ENCODE peak calls at places on chromosome 19, in seven cellular contexts. V is endodermal cell, Q is AG10803, U is HepG2, M is SK-N-SH, F is psoas muscle, C is testis. X is an unnamed sample.

GRCh38 chr19:789473-790052 is 7.7 kb upstream of the PTBP1 start:
- DNase-seq in U (peak), Q (peak), C (no peak), M (no peak), F (peak), V (no peak), X (peak)

GRCh38 chr19:38506723-38507550 is 73.4 kb downstream of the RYR1 start:
- DNase-seq in M (peak), F (peak), U (peak), V (peak), Q (peak), C (peak), X (peak)

GRCh38 chr19:54011507-54012211 is 20.2 kb downstream of the CACNG6 start:
- DNase-seq in Q (no peak), M (no peak), V (peak), U (no peak), C (no peak), F (no peak), X (no peak)

GRCh38 chr19:28615546-28615916 is 597.4 kb downstream of the UQCRFS1 start:
- DNase-seq in V (no peak), U (no peak), Q (no peak), C (no peak), M (no peak), F (no peak), X (no peak)

GRCh38 chr19:35879068-35879467 is 10.7 kb downstream of the APLP1 start:
- DNase-seq in U (no peak), V (no peak), F (no peak), C (no peak), Q (no peak), M (no peak), X (no peak)

GRCh38 chr19:30064021-30064699 is 122.1 kb downstream of the URI1 start:
- DNase-seq in M (no peak), U (no peak), Q (no peak), F (no peak), C (peak), V (peak), X (no peak)

GRCh38 chr19:36838784-36839324 is 667 bp upstream of the ZNF790 start:
- DNase-seq in Q (peak), M (no peak), U (no peak), V (no peak), C (no peak), F (no peak), X (no peak)

GRCh38 chr19:14450168-14450874 is 17.2 kb downstream of the PKN1 start:
- DNase-seq in V (peak), F (no peak), Q (no peak), U (peak), M (peak), C (peak), X (peak)

GRCh38 chr19:35609881-35610353 is 2.6 kb upstream of the HAUS5 start:
- DNase-seq in M (no peak), C (no peak), Q (no peak), U (no peak), V (no peak), F (peak), X (no peak)

GRCh38 chr19:18415177-18415867 is 3.9 kb upstream of the SSBP4 start:
- DNase-seq in U (no peak), F (peak), Q (peak), M (no peak), C (peak), V (no peak), X (no peak)

GRCh38 chr19:29467824-29468401 is 57.9 kb upstream of the VSTM2B start:
- DNase-seq in U (peak), F (no peak), C (no peak), V (peak), M (peak), Q (peak), X (peak)

GRCh38 chr19:36488816-36489138 is 584 bp downstream of the ZNF566 start:
- DNase-seq in Q (peak), U (peak), C (peak), F (no peak), V (no peak), M (peak), X (peak)

GRCh38 chr19:39351537-39352037 is 9.4 kb downstream of the SAMD4B start:
- DNase-seq in Q (peak), U (no peak), V (no peak), M (no peak), F (no peak), C (no peak), X (no peak)

GRCh38 chr19:35362261-35363000 is 4.2 kb downstream of the FFAR3 start:
- DNase-seq in M (no peak), F (no peak), Q (no peak), V (no peak), U (no peak), C (no peak), X (no peak)

GRCh38 chr19:48556163-48556562 is 4.2 kb downstream of the SULT2B1 start:
- DNase-seq in Q (peak), M (no peak), C (no peak), V (peak), F (no peak), U (peak), X (no peak)

GRCh38 chr19:8221161-8221560 is 12.0 kb downstream of the CERS4 start:
- DNase-seq in M (no peak), U (no peak), Q (no peak), V (no peak), C (peak), F (no peak), X (no peak)

GRCh38 chr19:35168261-35168660 is 13.7 kb downstream of the FXYD5 start:
- DNase-seq in F (no peak), V (peak), M (no peak), Q (no peak), U (no peak), C (no peak), X (no peak)

GRCh38 chr19:35773020-35773809 is 2.1 kb upstream of the ARHGAP33 start:
- DNase-seq in U (no peak), Q (peak), M (no peak), V (no peak), F (no peak), C (no peak), X (no peak)

GRCh38 chr19:38559428-38560401 is 58.0 kb downstream of the MAP4K1 start:
- DNase-seq in F (peak), M (no peak), U (no peak), C (no peak), Q (peak), V (no peak), X (no peak)

GRCh38 chr19:13195678-13196077 is 45.5 kb downstream of the IER2 start:
- DNase-seq in M (no peak), F (no peak), U (peak), V (peak), Q (no peak), C (no peak), X (no peak)

GRCh38 chr19:55504252-55504603 is 16.0 kb downstream of the SSC5D start:
- DNase-seq in U (no peak), V (no peak), M (no peak), Q (no peak), F (no peak), C (no peak), X (no peak)

GRCh38 chr19:55504981-55505380 is 16.7 kb downstream of the SSC5D start:
- DNase-seq in Q (no peak), C (no peak), U (no peak), M (no peak), V (no peak), F (no peak), X (no peak)

GRCh38 chr19:55502197-55502952 is 14.1 kb downstream of the SSC5D start:
- DNase-seq in F (no peak), V (no peak), Q (no peak), M (no peak), C (no peak), U (no peak), X (no peak)

GRCh38 chr19:55500368-55500952 is 12.2 kb downstream of the SSC5D start:
- DNase-seq in U (no peak), C (no peak), M (no peak), Q (no peak), F (no peak), V (no peak), X (no peak)

GRCh38 chr19:55503447-55504251 is 15.4 kb downstream of the SSC5D start:
- DNase-seq in Q (peak), U (peak), M (peak), C (peak), F (peak), V (peak), X (peak)
- H3K4me3 ChIP-seq in Q (peak), U (no peak), M (peak), C (peak), F (peak), V (peak), X (peak)

GRCh38 chr19:3945838-3946237 is 13.0 kb downstream of the NMRK2 start:
- DNase-seq in Q (peak), M (no peak), U (no peak), F (no peak), C (no peak), V (no peak), X (no peak)

GRCh38 chr19:3950871-3951861 is 18.3 kb downstream of the NMRK2 start:
- DNase-seq in F (peak), Q (no peak), C (peak), V (peak), M (no peak), U (no peak), X (no peak)

GRCh38 chr19:3954107-3954506 is 16.8 kb downstream of the DAPK3 start:
- DNase-seq in C (no peak), U (no peak), V (peak), M (no peak), F (no peak), Q (no peak), X (no peak)

GRCh38 chr19:3949294-3949693 is 16.4 kb downstream of the NMRK2 start:
- DNase-seq in C (no peak), F (no peak), U (no peak), V (peak), Q (no peak), M (no peak), X (no peak)

DNA sequence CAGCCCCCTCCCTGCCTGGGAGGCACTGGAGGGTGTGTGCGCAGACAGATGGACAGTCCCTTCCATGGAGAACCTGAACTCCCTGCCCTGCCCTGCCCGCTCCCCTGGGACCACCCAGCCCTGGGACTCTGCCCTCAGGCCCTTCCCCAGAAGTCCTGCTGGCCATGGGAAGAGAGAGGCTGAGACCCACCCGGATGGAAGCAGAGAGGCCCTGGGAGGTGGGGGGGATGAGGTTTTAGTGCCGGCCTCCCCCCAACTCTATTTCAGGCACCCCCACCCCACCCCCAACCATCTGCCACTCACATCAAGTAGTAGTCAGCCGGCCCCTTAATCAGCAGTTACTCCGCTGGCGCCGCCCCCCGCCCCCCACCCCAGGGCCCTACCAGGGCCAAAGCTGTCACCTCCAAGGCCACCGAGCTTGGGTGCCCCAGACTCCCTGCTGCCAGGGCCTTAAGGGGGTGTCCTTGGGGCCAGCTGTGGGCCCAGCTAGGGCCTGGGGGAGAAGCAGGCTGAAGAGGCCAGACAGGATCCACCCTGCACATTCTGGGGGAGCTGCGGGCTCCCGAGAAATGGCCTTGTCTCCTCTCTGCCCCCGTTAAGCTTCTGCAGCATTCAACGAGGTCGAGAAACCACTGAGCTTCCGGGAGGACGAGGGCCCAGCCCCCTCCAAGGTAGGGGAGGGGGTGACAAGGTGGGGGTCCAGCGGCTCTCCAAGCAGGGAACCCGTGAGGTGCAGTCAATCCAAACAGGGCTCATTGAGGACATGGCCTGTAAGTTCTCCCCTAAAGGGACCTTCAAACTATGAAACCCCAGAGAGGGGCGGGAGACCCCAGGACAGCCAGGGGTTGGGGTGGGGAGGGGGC is 17.4 kb downstream of the NMRK2 start:
- DNase-seq in C (no peak), U (no peak), F (no peak), Q (no peak), M (no peak), V (peak), X (no peak)
- H3K4me3 ChIP-seq in C (no peak), U (no peak), F (peak), Q (no peak), M (no peak), V (no peak), X (no peak)

GRCh38 chr19:46494936-46495788 is 505 bp downstream of the PNMA8B start:
- DNase-seq in C (no peak), U (no peak), M (no peak), Q (no peak), V (peak), F (no peak), X (no peak)

GRCh38 chr19:46492841-46493235 is 2.8 kb downstream of the PNMA8B start:
- DNase-seq in V (peak), Q (no peak), U (no peak), C (no peak), F (no peak), M (peak), X (no peak)

GRCh38 chr19:46493236-46494114 is 2.2 kb downstream of the PNMA8B start:
- DNase-seq in M (peak), Q (no peak), F (peak), C (no peak), V (peak), U (no peak), X (no peak)

GRCh38 chr19:46495789-46496099 is at the start of gene PNMA8B:
- DNase-seq in U (no peak), Q (peak), F (peak), V (peak), C (peak), M (peak), X (peak)

DNA sequence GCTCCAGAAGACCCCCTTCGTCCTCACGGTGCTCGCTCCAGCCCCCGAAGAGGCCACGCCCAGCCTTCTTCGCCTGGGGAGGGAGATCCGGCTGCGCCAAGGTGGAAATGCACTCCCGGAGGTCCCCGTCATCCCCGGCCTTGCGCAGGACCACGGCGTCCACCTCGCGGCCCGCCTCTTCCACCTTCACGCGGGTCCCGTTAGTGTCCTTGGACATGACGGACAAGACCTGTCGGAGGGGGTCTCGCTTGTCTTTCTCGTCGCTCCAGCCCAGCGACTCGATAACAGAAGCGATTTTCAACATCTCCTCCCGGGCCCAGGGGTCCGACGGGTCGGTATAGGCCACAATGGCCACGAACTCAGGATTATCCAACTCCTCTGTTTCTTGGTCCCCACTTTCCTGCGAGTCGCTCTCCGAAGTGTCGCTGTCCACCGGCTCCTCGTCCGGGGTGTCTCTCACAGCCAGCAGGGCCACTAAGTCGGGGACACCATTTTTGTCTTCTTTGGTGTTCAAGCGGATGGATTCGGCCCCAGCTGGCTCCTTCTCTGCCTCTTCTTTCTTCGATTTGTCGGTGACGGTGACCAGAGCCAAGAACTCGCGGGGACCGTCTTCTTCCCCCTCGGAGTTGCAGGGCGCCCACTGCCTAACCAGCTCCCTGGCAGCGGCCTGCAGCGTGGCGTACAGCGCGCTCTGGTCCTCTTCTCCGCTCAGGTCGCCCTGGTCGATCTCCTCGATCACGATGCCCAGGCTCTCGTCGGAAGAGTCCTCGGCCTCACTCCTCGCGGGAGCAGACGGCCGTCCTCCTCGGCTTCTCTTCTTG is 1.3 kb downstream of the PNMA8B start:
- DNase-seq in F (no peak), V (no peak), M (no peak), C (no peak), Q (no peak), U (no peak), X (no peak)
- H3K4me3 ChIP-seq in F (peak), V (no peak), M (no peak), C (peak), Q (no peak), U (no peak), X (no peak)

GRCh38 chr19:49801401-49801888 is 11.6 kb downstream of the FUZ start:
- DNase-seq in U (no peak), C (no peak), V (no peak), Q (no peak), F (peak), M (no peak), X (no peak)
- H3K4me3 ChIP-seq in U (no peak), C (peak), V (no peak), Q (no peak), F (peak), M (peak), X (peak)

DNA sequence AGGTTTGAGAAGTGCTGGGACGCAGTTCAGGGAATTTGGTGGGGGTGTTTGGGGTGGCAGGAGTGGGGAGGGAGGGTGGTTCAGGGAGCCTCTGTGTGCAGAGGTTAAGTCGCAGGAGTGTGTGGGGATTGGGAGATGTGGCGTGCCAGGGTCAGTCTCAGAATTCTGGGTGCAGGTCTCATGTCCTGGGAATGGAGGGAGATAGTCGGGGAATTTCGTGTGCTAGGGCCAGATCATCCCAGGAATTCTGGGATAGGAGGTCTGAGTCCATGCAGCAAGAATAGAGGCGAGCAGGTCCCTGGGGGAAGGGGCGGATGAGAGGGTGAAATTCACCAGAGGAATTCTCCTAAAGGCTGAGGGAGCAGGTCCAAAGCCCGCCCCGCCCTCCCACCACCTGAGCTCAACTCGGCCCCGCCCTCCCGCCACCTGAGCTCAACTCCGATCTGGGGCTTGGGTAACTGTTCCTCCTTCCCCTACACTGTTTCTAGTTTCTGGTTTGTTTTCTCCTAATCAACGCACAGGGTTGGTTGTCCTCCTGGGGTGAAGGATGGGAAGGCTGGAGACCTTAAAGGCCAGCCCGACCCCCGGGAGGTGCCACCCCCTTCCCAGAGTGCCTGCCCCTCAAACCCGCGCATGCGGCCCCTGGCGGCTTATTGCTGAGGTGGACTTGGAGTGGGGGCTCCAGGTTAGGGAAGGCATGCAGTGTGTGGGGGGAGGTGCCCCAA is 15.2 kb downstream of the KCNC3 start:
- DNase-seq in M (peak), U (no peak), F (no peak), C (no peak), V (peak), Q (no peak), X (no peak)
- H3K4me3 ChIP-seq in M (peak), U (no peak), F (no peak), C (no peak), V (peak), Q (no peak), X (no peak)

GRCh38 chr19:2167896-2168618 is 4.3 kb downstream of the DOT1L start:
- DNase-seq in Q (peak), C (peak), U (peak), M (no peak), F (peak), V (no peak), X (no peak)
- H3K4me3 ChIP-seq in Q (no peak), C (no peak), U (no peak), M (no peak), F (peak), V (no peak), X (no peak)

GRCh38 chr19:6754136-6754535 is 13.1 kb downstream of the SH2D3A start:
- DNase-seq in F (no peak), Q (no peak), U (no peak), V (peak), M (no peak), C (no peak), X (no peak)

GRCh38 chr19:6751189-6751588 is 11.7 kb downstream of the TRIP10 start:
- DNase-seq in C (no peak), F (peak), V (no peak), M (no peak), Q (no peak), U (no peak), X (no peak)

GRCh38 chr19:6754653-6755463 is 12.4 kb downstream of the SH2D3A start:
- DNase-seq in Q (no peak), U (no peak), F (no peak), M (no peak), V (no peak), C (no peak), X (no peak)

GRCh38 chr19:6752257-6753177 is 13.0 kb downstream of the TRIP10 start:
- DNase-seq in M (no peak), F (no peak), C (no peak), U (peak), Q (no peak), V (peak), X (no peak)

DNA sequence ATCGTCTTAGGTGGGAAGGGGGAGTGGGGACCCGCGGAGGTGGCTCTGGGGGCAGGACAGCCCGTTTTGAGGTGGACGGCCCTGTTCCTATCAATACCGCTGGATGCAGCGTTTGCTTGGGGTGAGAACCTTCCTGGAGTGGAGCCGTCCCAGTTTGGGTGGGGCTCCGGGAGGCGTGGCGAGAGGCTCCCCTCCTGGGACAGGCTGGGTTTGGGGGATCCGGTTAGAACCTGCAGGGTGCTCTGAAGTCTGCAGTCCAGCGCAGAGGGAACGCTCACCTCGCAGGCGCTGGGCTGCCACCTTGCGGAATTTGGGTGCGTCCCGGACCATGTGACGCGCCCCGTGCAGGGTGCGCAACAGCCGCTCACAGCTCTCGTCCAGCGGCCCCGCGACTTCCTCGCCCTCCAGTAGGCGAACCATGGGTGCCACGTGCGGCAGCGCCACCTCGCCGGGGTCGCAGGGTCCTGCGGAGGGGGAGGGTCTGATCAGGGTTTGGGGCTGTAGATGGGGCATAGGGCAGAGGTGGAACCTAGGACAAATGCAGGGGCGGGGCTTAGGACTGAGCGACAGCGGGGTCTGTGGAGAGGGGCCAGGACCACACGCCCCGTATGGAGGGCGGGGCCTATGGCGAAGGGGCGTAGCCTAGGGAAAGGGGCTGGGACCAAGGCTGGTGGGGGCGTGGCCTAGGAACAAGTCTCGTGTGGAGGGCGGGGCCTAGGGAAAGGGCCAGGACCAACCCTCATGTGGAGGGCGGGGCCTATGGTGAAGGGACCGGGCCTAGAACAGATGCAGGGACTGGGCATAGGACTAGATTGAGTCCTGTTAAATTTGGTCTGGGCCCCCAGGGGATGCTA is 13.8 kb downstream of the SH2D3A start:
- DNase-seq in M (peak), F (peak), C (peak), Q (peak), V (peak), U (peak), X (peak)
- H3K4me3 ChIP-seq in M (peak), F (peak), C (peak), Q (peak), V (no peak), U (peak), X (peak)